ENCODE peak calls at places on chromosomes 16 and 17, in nine cellular contexts. H, M, W, L, O, Q, N, S and X are unnamed samples.

GRCh38 chr17:83028851-83029250 is 50.6 kb upstream of the METRNL start:
- DNase-seq in L (no peak), O (no peak), M (no peak), N (no peak), S (no peak), W (no peak), H (no peak), Q (no peak), X (no peak)

GRCh38 chr17:14301761-14302401 is 1.0 kb downstream of the HS3ST3B1 start:
- DNase-seq in N (no peak), M (peak; percentile 46), H (no peak), S (peak; percentile 93), W (peak; percentile 43), O (peak; percentile 72), L (peak; percentile 68), Q (peak; percentile 47), X (no peak)

GRCh38 chr17:1945621-1946020 is 79.5 kb downstream of the RTN4RL1 start:
- DNase-seq in N (no peak), Q (no peak), M (no peak), O (no peak), S (no peak), W (no peak), L (no peak), H (no peak), X (no peak)

GRCh38 chr17:51475650-51476221 is 215.4 kb downstream of the UTP18 start:
- DNase-seq in H (no peak), M (no peak), L (no peak), Q (no peak), N (no peak), S (no peak), O (no peak), W (no peak), X (no peak)

GRCh38 chr16:181668-182021 is 1.4 kb downstream of the HBQ1 start:
- DNase-seq in N (no peak), O (no peak), S (no peak), H (no peak), M (no peak), Q (no peak), L (no peak), W (no peak), X (no peak)

GRCh38 chr17:36879027-36879426 is 58.2 kb upstream of the LHX1 start:
- DNase-seq in O (no peak), H (no peak), M (no peak), W (no peak), N (no peak), Q (no peak), S (no peak), L (no peak), X (no peak)

GRCh38 chr17:28570716-28571254 is 539 bp downstream of the PIGS start:
- DNase-seq in N (no peak), S (peak; percentile 89), O (peak; percentile 60), W (peak; percentile 53), L (no peak), M (no peak), Q (peak; percentile 43), H (peak; percentile 56), X (no peak)

GRCh38 chr16:88505405-88506082 is 52.5 kb downstream of the ZFPM1 start:
- DNase-seq in O (no peak), M (no peak), W (peak; percentile 89), S (no peak), Q (peak; percentile 43), N (no peak), L (peak; percentile 90), H (peak; percentile 61), X (no peak)

GRCh38 chr17:11144358-11145233 is 96.4 kb upstream of the SHISA6 start:
- DNase-seq in M (no peak), W (peak; percentile 67), O (no peak), H (peak; percentile 31), S (no peak), L (no peak), N (no peak), Q (peak; percentile 68), X (no peak)

GRCh38 chr16:4385789-4386451 is 14.3 kb downstream of the VASN start:
- DNase-seq in M (no peak), S (no peak), W (no peak), L (no peak), Q (no peak), N (no peak), H (no peak), O (no peak), X (no peak)

GRCh38 chr17:51097708-51098446 is 22.8 kb downstream of the SPAG9 start:
- DNase-seq in S (no peak), L (peak; percentile 65), Q (no peak), M (no peak), W (peak; percentile 31), O (no peak), H (peak; percentile 37), N (no peak), X (no peak)

GRCh38 chr17:52885882-52886281 is 727.4 kb upstream of the CA10 start:
- DNase-seq in H (no peak), Q (no peak), M (no peak), S (no peak), L (no peak), N (no peak), W (no peak), O (no peak), X (no peak)

GRCh38 chr16:58243528-58244004 is 45.7 kb upstream of the CSNK2A2 start:
- DNase-seq in L (peak; percentile 18), N (peak; percentile 91), W (peak; percentile 26), M (no peak), O (no peak), Q (no peak), H (no peak), S (no peak), X (no peak)

GRCh38 chr16:81445143-81445922 is 725 bp downstream of the CMIP start:
- DNase-seq in N (no peak), O (peak; percentile 72), Q (peak; percentile 56), W (peak; percentile 50), M (peak; percentile 33), H (peak; percentile 65), S (peak; percentile 91), L (peak; percentile 62), X (no peak)

GRCh38 chr17:38777641-38778250 is 21.6 kb downstream of the PIP4K2B start:
- DNase-seq in Q (no peak), M (no peak), S (no peak), O (no peak), N (no peak), W (no peak), H (no peak), L (no peak), X (no peak)

GRCh38 chr17:81138083-81138482 is 27.2 kb upstream of the PVALEF start:
- DNase-seq in M (no peak), N (no peak), W (no peak), H (no peak), O (no peak), Q (no peak), S (no peak), L (no peak), X (no peak)
- TF ChIP-seq POLR2A in M (no peak), N (no peak), W (no peak), H (no peak), O (no peak), Q (no peak), S (no peak), L (no peak), X (no peak)

GRCh38 chr16:86576591-86577313 is 1.6 kb upstream of the FOXL1 start:
- DNase-seq in M (no peak), W (no peak), O (no peak), S (no peak), Q (no peak), L (no peak), N (no peak), H (no peak), X (no peak)
- H3K4me1 ChIP-seq in M (no peaks in the 10 kb centered on the region), W (peaks cover 15% of the 10 kb centered on the region), O (peaks cover 14% of the 10 kb centered on the region), S (peaks cover 34% of the 10 kb centered on the region), Q (no peaks in the 10 kb centered on the region), L (no peaks in the 10 kb centered on the region), N (no peaks in the 10 kb centered on the region), H (peaks cover 4% of the 10 kb centered on the region), X (peaks cover 21% of the 10 kb centered on the region)

GRCh38 chr17:46031920-46032319 is 32.9 kb downstream of the STH start:
- DNase-seq in Q (no peak), N (no peak), S (peak; percentile 43), O (no peak), M (no peak), L (no peak), W (no peak), H (no peak), X (no peak)

GRCh38 chr17:46035112-46035818 is 36.2 kb downstream of the STH start:
- DNase-seq in L (no peak), N (no peak), O (no peak), Q (no peak), M (no peak), S (no peak), W (no peak), H (no peak), X (no peak)

GRCh38 chr17:46031440-46031839 is 32.4 kb downstream of the STH start:
- DNase-seq in L (no peak), O (no peak), M (no peak), Q (no peak), H (peak; percentile 16), S (peak; percentile 65), W (no peak), N (no peak), X (no peak)

GRCh38 chr17:46032909-46033308 is 33.9 kb downstream of the STH start:
- DNase-seq in H (no peak), L (no peak), O (no peak), N (no peak), S (peak; percentile 58), W (no peak), Q (no peak), M (no peak), X (no peak)

GRCh38 chr17:46033392-46033791 is 34.3 kb downstream of the STH start:
- DNase-seq in M (no peak), Q (no peak), O (no peak), L (no peak), H (no peak), W (no peak), S (peak; percentile 28), N (no peak), X (no peak)
- H3K36me3 ChIP-seq in M (peaks cover 3% of the 10 kb centered on the region), Q (peaks cover 83% of the 10 kb centered on the region), O (no peaks in the 10 kb centered on the region), L (peaks cover 24% of the 10 kb centered on the region), H (peaks cover 62% of the 10 kb centered on the region), W (no peaks in the 10 kb centered on the region), S (peaks cover 98% of the 10 kb centered on the region), N (peaks cover 55% of the 10 kb centered on the region), X (peaks cover 52% of the 10 kb centered on the region)

GRCh38 chr17:43641416-43641815 is 20.3 kb downstream of the MEOX1 start:
- DNase-seq in W (no peak), N (no peak), S (no peak), Q (no peak), L (no peak), O (peak; percentile 57), H (no peak), M (peak; percentile 30), X (no peak)

GRCh38 chr17:43644081-43644480 is 17.6 kb downstream of the MEOX1 start:
- DNase-seq in M (no peak), S (no peak), O (peak; percentile 34), Q (no peak), W (no peak), H (no peak), L (no peak), N (no peak), X (no peak)

GRCh38 chr17:43645450-43645764 is 16.3 kb downstream of the MEOX1 start:
- DNase-seq in S (no peak), H (no peak), L (no peak), M (no peak), Q (no peak), W (no peak), N (no peak), O (no peak), X (no peak)

GRCh38 chr17:43648916-43649315 is 12.8 kb downstream of the MEOX1 start:
- DNase-seq in S (no peak), O (peak; percentile 20), L (no peak), N (no peak), W (no peak), H (no peak), M (no peak), Q (no peak), X (no peak)

GRCh38 chr17:43645765-43646481 is 15.8 kb downstream of the MEOX1 start:
- DNase-seq in W (peak; percentile 37), N (no peak), L (no peak), S (peak; percentile 88), M (peak; percentile 60), H (peak; percentile 57), O (peak; percentile 90), Q (peak; percentile 69), X (peak; percentile 37)
- TF ChIP-seq POLR2A in W (no peak), N (no peak), L (no peak), S (no peak), M (peak; percentile 34), H (no peak), O (no peak), Q (no peak), X (no peak)